ENCODE peak calls at places on chromosomes 5 and 9, in seven cellular contexts. T is fibroblast of lung; W is tibial nerve; I is naive thymus-derived CD4-positive, alpha-beta T cell; X is epithelial cell of esophagus; O is stomach; V is Peyer's patch. S is an unnamed sample.

GRCh38 chr5:91206734-91207133 is 176.4 kb downstream of the ARRDC3 start:
- DNase-seq in T (peak; percentile 75), W (no peak), I (no peak), X (peak; percentile 84), O (no peak), V (no peak), S (no peak)

GRCh38 chr9:124355941-124356744 is 59.1 kb downstream of the PSMB7 start:
- DNase-seq in T (no peak), W (no peak), I (no peak), X (no peak), O (no peak), V (no peak), S (no peak)

GRCh38 chr5:11046160-11046559 is 285.1 kb upstream of the DAP start:
- DNase-seq in T (peak; percentile 18), W (no peak), I (no peak), X (no peak), O (no peak), V (no peak), S (no peak)

GRCh38 chr5:176892663-176893062 is 6.5 kb downstream of the HK3 start:
- DNase-seq in T (no peak), W (no peak), I (no peak), X (no peak), O (peak; percentile 3), V (peak; percentile 15), S (no peak)

GRCh38 chr5:132770476-132771159 is 6.4 kb downstream of the SEPTIN8 start:
- DNase-seq in T (no peak), W (no peak), I (no peak), X (no peak), O (no peak), V (peak; percentile 24), S (no peak)

GRCh38 chr9:79829566-79830347 is 258.0 kb downstream of the TLE4 start:
- DNase-seq in T (no peak), W (no peak), I (no peak), X (no peak), O (no peak), V (no peak), S (no peak)

GRCh38 chr5:146877783-146878470 is 630 bp downstream of the PPP2R2B start:
- DNase-seq in T (no peak), W (no peak), I (peak; percentile 15), X (peak; percentile 16), O (no peak), V (peak; percentile 48), S (peak; percentile 22)

GRCh38 chr5:116395178-116395577 is 179.4 kb downstream of the SEMA6A start:
- DNase-seq in T (no peak), W (no peak), I (no peak), X (no peak), O (no peak), V (no peak), S (no peak)

GRCh38 chr9:125540497-125540896 is 166.5 kb downstream of the MAPKAP1 start:
- DNase-seq in T (no peak), W (no peak), I (no peak), X (peak; percentile 89), O (no peak), V (no peak), S (no peak)

GRCh38 chr9:129497064-129497836 is 123.7 kb downstream of the C9orf50 start:
- DNase-seq in T (no peak), W (no peak), I (no peak), X (no peak), O (no peak), V (no peak), S (no peak)

GRCh38 chr5:124419531-124419930 is 326.9 kb downstream of the ZNF608 start:
- DNase-seq in T (no peak), W (no peak), I (no peak), X (no peak), O (no peak), V (no peak), S (no peak)

GRCh38 chr5:54254482-54255198 is 55.7 kb downstream of the ARL15 start:
- DNase-seq in T (peak; percentile 39), W (no peak), I (no peak), X (peak; percentile 11), O (no peak), V (no peak), S (no peak)

GRCh38 chr5:82142217-82142841 is 135.8 kb downstream of the RPS23 start:
- DNase-seq in T (no peak), W (no peak), I (no peak), X (no peak), O (no peak), V (no peak), S (no peak)
- H3K4me3 ChIP-seq in T (no peak overlapping the region), W (no peak overlapping the region), I (no peak overlapping the region), X (no peak overlapping the region), O (no peak overlapping the region), V (no peak overlapping the region), S (no peak overlapping the region)

GRCh38 chr9:92185681-92186080 is 70.5 kb upstream of the SPTLC1 start:
- DNase-seq in T (peak; percentile 16), W (no peak), I (no peak), X (no peak), O (no peak), V (no peak), S (no peak)
- H3K4me3 ChIP-seq in T (no peak overlapping the region), W (no peak overlapping the region), I (no peak overlapping the region), X (no peak overlapping the region), O (no peak overlapping the region), V (no peak overlapping the region), S (no peak overlapping the region)

GRCh38 chr5:57785946-57786345 is 303.3 kb upstream of the ACTBL2 start:
- DNase-seq in T (no peak), W (no peak), I (no peak), X (no peak), O (no peak), V (no peak), S (no peak)

GRCh38 chr5:57780959-57781325 is 298.3 kb upstream of the ACTBL2 start:
- DNase-seq in T (no peak), W (no peak), I (no peak), X (no peak), O (no peak), V (no peak), S (no peak)

GRCh38 chr5:57780306-57780958 is 297.8 kb upstream of the ACTBL2 start:
- DNase-seq in T (no peak), W (no peak), I (no peak), X (no peak), O (no peak), V (peak; percentile 30), S (no peak)

GRCh38 chr5:57784106-57784505 is 301.5 kb upstream of the ACTBL2 start:
- DNase-seq in T (no peak), W (no peak), I (no peak), X (peak; percentile 87), O (no peak), V (no peak), S (no peak)

GRCh38 chr5:57783693-57784092 is 301.1 kb upstream of the ACTBL2 start:
- DNase-seq in T (no peak), W (no peak), I (no peak), X (no peak), O (no peak), V (no peak), S (no peak)
- H3K4me3 ChIP-seq in T (no peak overlapping the region), W (peak overlapping the region; percentile 31), I (no peak overlapping the region), X (no peak overlapping the region), O (no peak overlapping the region), V (no peak overlapping the region), S (no peak overlapping the region)

GRCh38 chr5:178554311-178554710 is 35.9 kb downstream of the COL23A1 start:
- DNase-seq in T (no peak), W (no peak), I (no peak), X (no peak), O (no peak), V (no peak), S (no peak)
- H3K4me3 ChIP-seq in T (no peak overlapping the region), W (no peak overlapping the region), I (no peak overlapping the region), X (no peak overlapping the region), O (no peak overlapping the region), V (no peak overlapping the region), S (no peak overlapping the region)

DNA sequence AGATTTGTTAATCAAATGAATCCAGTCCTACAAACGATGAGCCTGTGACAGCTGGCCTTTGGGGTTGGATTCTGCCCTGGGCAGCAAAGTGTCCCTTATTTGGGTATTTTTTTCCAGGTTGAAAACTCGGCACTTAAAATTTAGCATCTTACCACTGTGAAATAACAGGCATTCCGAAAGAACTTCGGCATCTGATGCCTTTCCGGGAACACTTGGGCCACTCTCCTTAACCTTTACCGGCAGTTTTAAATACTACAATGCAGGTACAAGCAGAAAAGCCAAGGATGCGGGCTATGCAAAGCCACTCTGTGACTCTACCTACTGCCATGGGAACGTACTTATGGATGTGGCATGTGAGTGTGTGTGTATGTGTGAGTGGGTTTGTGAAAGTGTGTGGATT is 1.0 kb upstream of the RASGRF2 start:
- DNase-seq in T (no peak), W (no peak), I (no peak), X (no peak), O (no peak), V (no peak), S (no peak)
- H3K4me3 ChIP-seq in T (no peak overlapping the region), W (no peak overlapping the region), I (no peak overlapping the region), X (no peak overlapping the region), O (no peak overlapping the region), V (no peak overlapping the region), S (no peak overlapping the region)

DNA sequence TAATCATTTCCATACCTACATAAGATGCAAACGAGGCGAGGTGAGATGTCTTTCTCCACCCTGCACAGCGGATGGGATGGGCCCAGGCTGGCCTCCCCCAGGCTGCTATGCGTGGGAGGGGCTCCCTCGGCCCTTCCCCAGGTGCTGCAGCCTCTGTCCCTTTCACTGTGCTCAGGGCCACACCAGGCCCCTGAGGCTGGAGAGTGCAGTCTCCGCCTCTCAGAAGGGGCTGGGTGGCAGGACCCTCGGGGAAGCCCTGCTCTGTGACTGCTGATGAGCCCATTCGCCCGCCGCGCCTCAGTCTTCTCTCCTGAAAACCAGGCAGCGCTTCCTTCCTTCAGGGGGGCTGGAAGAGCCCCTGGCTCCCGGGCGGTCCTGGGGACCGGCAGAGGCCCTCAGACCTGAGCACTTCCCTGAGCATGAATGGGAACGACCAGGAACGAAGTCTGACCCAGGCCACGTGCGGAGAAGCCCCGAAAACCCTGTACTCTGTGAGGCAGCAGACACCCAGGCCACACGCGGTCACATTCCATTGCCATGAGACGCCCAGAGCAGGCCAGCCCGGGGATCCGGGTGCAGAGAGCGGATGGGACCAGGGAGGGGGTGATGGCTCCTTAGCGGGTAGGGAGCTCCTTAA is 21.9 kb upstream of the NOTCH1 start:
- DNase-seq in T (peak; percentile 77), W (no peak), I (no peak), X (peak; percentile 86), O (peak; percentile 61), V (no peak), S (no peak)
- H3K4me3 ChIP-seq in T (no peak overlapping the region), W (no peak overlapping the region), I (no peak overlapping the region), X (no peak overlapping the region), O (no peak overlapping the region), V (no peak overlapping the region), S (no peak overlapping the region)

GRCh38 chr9:131738293-131738692 is 1.6 kb downstream of the RAPGEF1 start:
- DNase-seq in T (no peak), W (no peak), I (no peak), X (no peak), O (no peak), V (no peak), S (no peak)
- H3K4me3 ChIP-seq in T (peak overlapping the region; percentile 48), W (peak overlapping the region; percentile 61), I (peak overlapping the region; percentile 80), X (peak overlapping the region; percentile 70), O (no peak overlapping the region), V (peak overlapping the region; percentile 92), S (peak overlapping the region; percentile 31)